ENCODE peak calls at places on chromosomes 11 and 22, in four cellular contexts. Z is SK-N-SH, H is H1, U is K562. Q is an unnamed sample.

GRCh38 chr11:22479133-22479690 is 141.0 kb downstream of the SLC17A6 start:
- DNase-seq in Z (no peak), H (no peak), U (no peak), Q (no peak)

GRCh38 chr22:23380230-23380573 is 199.9 kb downstream of the IGLL1 start:
- DNase-seq in Z (no peak), H (no peak), U (no peak), Q (no peak)

GRCh38 chr22:19717691-19718254 is 3.5 kb downstream of the SEPTIN5 start:
- DNase-seq in Z (peak; percentile 97), H (peak; percentile 92), U (peak; percentile 99), Q (no peak)

GRCh38 chr11:127017482-127017881 is 16.9 kb upstream of the KIRREL3 start:
- DNase-seq in Z (no peak), H (no peak), U (peak; percentile 27), Q (no peak)

GRCh38 chr11:35105319-35106063 is 33.5 kb upstream of the CD44 start:
- DNase-seq in Z (no peak), H (no peak), U (no peak), Q (no peak)

GRCh38 chr11:66727282-66727882 is 1.6 kb downstream of the SPTBN2 start:
- DNase-seq in Z (peak; percentile 84), H (peak; percentile 71), U (peak; percentile 60), Q (no peak)

GRCh38 chr11:115501895-115502589 is 2.2 kb downstream of the CADM1 start:
- DNase-seq in Z (peak; percentile 42), H (no peak), U (no peak), Q (peak; percentile 37)

GRCh38 chr11:67006029-67006884 is 16.7 kb upstream of the SYT12 start:
- DNase-seq in Z (peak; percentile 61), H (peak; percentile 80), U (peak; percentile 92), Q (peak; percentile 52)

GRCh38 chr11:11842426-11843008 is 745 bp downstream of the USP47 start:
- DNase-seq in Z (peak; percentile 54), H (no peak), U (peak; percentile 67), Q (peak; percentile 75)

GRCh38 chr22:20490941-20491307 is 4.7 kb downstream of the KLHL22 start:
- DNase-seq in Z (no peak), H (no peak), U (no peak), Q (no peak)

GRCh38 chr11:1487851-1488574 is 1.4 kb upstream of the MOB2 start:
- DNase-seq in Z (no peak), H (no peak), U (no peak), Q (no peak)

GRCh38 chr11:78402842-78403241 is 14.8 kb downstream of the GAB2 start:
- DNase-seq in Z (no peak), H (no peak), U (no peak), Q (no peak)

GRCh38 chr22:37230673-37231405 is 13.2 kb downstream of the RAC2 start:
- DNase-seq in Z (no peak), H (no peak), U (no peak), Q (no peak)

GRCh38 chr11:30914143-30914762 is 328.1 kb upstream of the MPPED2 start:
- DNase-seq in Z (peak; percentile 62), H (peak; percentile 69), U (peak; percentile 6), Q (peak; percentile 16)

GRCh38 chr22:26835929-26836528 is 178.6 kb downstream of the MIAT start:
- DNase-seq in Z (peak; percentile 41), H (peak; percentile 94), U (peak; percentile 62), Q (peak; percentile 26)

DNA sequence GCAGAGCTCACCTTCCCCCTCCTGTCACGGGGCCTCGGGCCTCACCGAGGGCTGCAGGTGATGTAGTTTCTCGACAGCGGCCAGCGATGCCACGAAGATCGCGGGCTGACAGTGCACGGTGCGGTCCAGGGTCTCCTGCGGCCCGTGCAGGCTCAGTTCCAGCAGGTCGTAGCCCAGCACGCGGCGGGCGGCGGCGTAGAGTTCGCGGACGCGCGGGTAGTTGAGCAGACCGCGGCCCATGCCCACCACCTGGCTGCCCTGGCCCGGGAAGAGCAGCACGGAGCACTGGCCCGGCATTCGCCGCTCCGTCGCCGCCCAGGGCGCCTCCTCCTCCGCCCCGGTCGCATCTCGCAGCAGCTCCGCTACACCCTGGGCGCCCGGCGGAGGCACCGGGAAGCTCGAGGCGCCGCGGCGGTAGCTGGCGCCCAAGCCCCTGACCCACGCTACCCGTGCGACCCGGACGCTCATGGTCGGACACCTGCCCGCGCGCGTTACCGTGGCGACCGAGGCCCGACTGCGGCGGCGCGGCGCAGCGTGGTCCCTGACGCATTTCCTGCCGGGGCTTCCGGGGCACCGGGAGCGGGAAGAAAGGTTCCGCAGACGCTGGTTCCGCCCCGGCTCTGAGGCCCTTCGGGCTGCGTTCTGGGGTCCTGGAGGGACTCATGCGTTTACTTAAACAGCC is at the start of gene MCAT:
- DNase-seq in Z (peak; percentile 89), H (peak; percentile 90), U (peak; percentile 87), Q (peak; percentile 61)
- TF ChIP-seq EP300 in Z (no peak), H (no peak), U (no peak), Q (no peak)

DNA sequence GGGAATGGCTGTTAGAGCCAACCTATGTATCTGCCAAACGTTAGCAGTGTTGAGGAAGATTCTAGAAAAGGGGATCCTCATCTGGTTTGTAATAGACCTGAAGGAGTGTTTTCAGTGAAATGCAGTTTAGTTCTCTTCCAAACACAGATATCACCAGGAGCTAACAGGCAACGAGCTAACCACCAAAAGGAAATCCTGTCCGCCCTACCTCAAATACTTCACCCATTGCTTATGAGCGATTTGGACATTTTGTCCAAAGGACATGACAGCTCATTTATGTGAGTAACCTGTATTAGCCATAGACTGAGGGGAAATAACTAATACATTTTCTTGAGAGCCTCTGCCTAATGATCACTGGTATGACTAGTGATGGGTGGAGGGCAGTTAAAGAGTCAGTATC is 676 bp upstream of the C11orf91 start:
- DNase-seq in Z (no peak), H (no peak), U (no peak), Q (no peak)
- H2AFZ ChIP-seq in Z (peak overlapping the region; percentile 27), H (peak overlapping the region; percentile 71), U (peak overlapping the region; percentile 74), Q (peak overlapping the region; percentile 20)

DNA sequence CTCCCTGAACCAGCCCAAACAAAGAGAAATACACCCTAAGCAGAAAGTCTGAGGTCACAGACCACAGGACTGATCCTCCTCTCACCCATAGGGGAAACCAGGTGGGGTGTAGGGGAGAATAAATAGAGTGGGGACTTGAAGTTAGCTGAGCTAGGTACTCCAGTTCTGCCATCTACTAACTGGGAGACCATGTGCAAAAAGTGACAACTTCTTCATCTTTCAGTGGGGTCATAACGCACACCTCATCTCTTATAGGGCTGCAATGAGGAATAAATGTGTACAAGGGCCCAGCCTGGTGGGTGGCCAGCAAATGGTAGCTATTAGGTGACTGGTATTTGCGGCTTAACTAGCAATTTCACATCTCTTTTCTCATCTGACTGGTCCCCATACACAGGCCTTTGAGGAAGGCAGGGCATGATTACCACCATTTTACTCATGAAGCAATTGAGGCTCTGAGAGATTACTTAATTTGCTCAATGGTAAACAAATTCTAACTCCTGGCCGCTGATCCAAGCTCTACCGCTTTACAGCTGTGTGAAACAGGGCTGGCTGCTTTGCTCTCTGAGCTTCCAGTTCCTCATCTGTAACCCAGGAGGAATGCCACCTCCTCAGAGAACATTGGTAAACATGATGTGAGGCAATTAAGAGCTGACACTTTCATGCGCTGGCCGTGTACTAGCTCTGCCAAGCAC is 16.6 kb downstream of the TBC1D10A start:
- DNase-seq in Z (no peak), H (no peak), U (no peak), Q (no peak)
- TF ChIP-seq EP300 in Z (no peak), H (no peak), U (no peak), Q (no peak)

GRCh38 chr11:110972640-110973039 is 260.4 kb upstream of the ARHGAP20 start:
- DNase-seq in Z (no peak), H (no peak), U (no peak), Q (no peak)
- H2AFZ ChIP-seq in Z (no peak overlapping the region), H (peak overlapping the region; percentile 53), U (no peak overlapping the region), Q (no peak overlapping the region)

GRCh38 chr11:120333801-120334200 is 2.4 kb upstream of the ARHGEF12 start:
- DNase-seq in Z (no peak), H (no peak), U (no peak), Q (no peak)

GRCh38 chr11:120334332-120334731 is 1.9 kb upstream of the ARHGEF12 start:
- DNase-seq in Z (no peak), H (no peak), U (no peak), Q (no peak)

GRCh38 chr11:120335928-120336640 is at the start of gene ARHGEF12:
- DNase-seq in Z (peak; percentile 98), H (peak; percentile 92), U (peak; percentile 95), Q (peak; percentile 88)

GRCh38 chr11:120335596-120335927 is 651 bp upstream of the ARHGEF12 start:
- DNase-seq in Z (no peak), H (no peak), U (no peak), Q (no peak)

GRCh38 chr11:120334894-120335462 is 1.2 kb upstream of the ARHGEF12 start:
- DNase-seq in Z (peak; percentile 59), H (peak; percentile 67), U (peak; percentile 70), Q (peak; percentile 74)
- TF ChIP-seq EP300 in Z (no peak), H (no peak), U (no peak), Q (no peak)

DNA sequence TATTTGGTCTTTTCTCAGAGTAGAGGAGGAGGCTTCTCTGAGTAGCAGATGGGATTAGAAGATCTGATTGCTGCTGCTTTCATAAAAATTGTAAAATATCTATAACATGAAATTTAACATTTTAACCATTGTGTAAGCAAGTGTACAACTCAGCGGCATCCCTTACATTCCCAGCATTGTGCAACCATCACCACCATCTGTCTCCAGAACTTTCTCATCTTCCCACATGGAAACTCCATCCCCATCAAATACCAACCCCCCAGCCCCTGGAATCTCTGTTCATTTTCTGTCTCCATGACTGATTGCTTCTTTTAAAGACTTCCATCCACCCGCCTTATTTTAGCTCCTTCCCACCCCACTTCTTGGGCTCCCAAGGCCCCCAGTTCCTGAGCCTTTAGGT is 32.3 kb downstream of the MRGPRD start:
- DNase-seq in Z (no peak), H (no peak), U (no peak), Q (no peak)
- H2AFZ ChIP-seq in Z (no peak overlapping the region), H (no peak overlapping the region), U (no peak overlapping the region), Q (no peak overlapping the region)

DNA sequence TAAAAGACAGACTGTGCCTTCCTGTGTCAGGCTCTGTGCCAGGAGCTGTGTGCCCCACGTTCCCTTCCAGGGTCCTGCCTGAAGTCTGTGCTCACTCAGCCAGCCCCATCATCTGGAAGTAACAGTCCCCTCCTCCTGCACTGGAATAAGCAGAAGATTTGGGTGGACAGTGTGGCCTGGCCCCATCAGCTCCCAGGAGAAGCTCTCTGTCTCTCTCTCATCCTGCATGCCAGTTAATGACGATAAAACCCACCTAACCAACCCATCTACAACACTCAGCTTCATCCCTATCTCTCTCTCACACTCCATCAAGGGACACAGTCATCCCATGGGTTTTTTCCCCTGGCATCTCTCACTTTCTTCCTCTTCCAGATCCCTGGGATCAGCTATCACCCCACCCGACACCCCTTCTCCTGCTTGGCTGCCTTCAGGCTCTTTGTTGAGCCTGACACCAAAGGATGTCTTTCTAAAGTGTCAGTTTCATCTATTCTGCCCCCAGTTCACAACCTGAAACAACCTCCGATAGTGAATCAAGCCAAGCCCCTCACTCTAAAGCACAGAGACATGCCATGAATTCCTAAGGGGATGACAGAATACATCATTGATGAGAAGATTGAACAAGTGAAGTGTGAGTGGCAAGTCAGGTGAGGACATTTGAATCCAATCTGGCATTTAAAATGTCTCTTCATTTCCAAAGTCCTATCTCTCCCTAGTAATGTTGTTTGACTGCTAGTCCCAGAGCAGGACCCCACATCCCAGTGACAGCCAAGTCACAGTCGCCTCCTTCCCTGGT is 91.4 kb upstream of the TOP3B start:
- DNase-seq in Z (no peak), H (no peak), U (no peak), Q (no peak)
- TF ChIP-seq EP300 in Z (no peak), H (no peak), U (no peak), Q (no peak)

Q was measured in HepG2.